ENCODE peak calls at places on chromosome 15, in four cellular contexts. One of them, this sample, is unnamed. For H3K4me1, the result is how much of the 10 kb centered on the place peaks cover.

GRCh38 chr15:57216288-57216687 is 160.0 kb upstream of the CGNL1 start:
- DNase-seq in cardiac muscle cell: no peak
- DNase-seq in Peyer's patch: no peak
- DNase-seq in lower lobe of right lung: no peak
- DNase-seq in this sample: no peak

GRCh38 chr15:60585743-60586708 is 107.1 kb upstream of the ICE2 start:
- DNase-seq in cardiac muscle cell: peak
- DNase-seq in Peyer's patch: no peak
- DNase-seq in lower lobe of right lung: no peak
- DNase-seq in this sample: no peak

GRCh38 chr15:90650117-90650955 is 66.8 kb upstream of the BLM start:
- DNase-seq in cardiac muscle cell: no peak
- DNase-seq in Peyer's patch: no peak
- DNase-seq in lower lobe of right lung: no peak
- DNase-seq in this sample: no peak

GRCh38 chr15:79283252-79284048 is 928 bp downstream of the ANKRD34C start:
- DNase-seq in cardiac muscle cell: peak
- DNase-seq in Peyer's patch: no peak
- DNase-seq in lower lobe of right lung: no peak
- DNase-seq in this sample: peak

GRCh38 chr15:40430271-40430805 is 10.4 kb upstream of the BAHD1 start:
- DNase-seq in cardiac muscle cell: no peak
- DNase-seq in Peyer's patch: no peak
- DNase-seq in lower lobe of right lung: no peak
- DNase-seq in this sample: no peak

GRCh38 chr15:65595960-65596359 is 15.0 kb downstream of the INTS14 start:
- DNase-seq in cardiac muscle cell: peak
- DNase-seq in Peyer's patch: no peak
- DNase-seq in lower lobe of right lung: no peak
- DNase-seq in this sample: no peak

GRCh38 chr15:68366314-68366713 is 65.6 kb downstream of the ITGA11 start:
- DNase-seq in cardiac muscle cell: peak
- DNase-seq in Peyer's patch: no peak
- DNase-seq in lower lobe of right lung: no peak
- DNase-seq in this sample: no peak

GRCh38 chr15:33561967-33562366 is 251.2 kb downstream of the RYR3 start:
- DNase-seq in cardiac muscle cell: no peak
- DNase-seq in Peyer's patch: no peak
- DNase-seq in lower lobe of right lung: no peak
- DNase-seq in this sample: no peak

DNA sequence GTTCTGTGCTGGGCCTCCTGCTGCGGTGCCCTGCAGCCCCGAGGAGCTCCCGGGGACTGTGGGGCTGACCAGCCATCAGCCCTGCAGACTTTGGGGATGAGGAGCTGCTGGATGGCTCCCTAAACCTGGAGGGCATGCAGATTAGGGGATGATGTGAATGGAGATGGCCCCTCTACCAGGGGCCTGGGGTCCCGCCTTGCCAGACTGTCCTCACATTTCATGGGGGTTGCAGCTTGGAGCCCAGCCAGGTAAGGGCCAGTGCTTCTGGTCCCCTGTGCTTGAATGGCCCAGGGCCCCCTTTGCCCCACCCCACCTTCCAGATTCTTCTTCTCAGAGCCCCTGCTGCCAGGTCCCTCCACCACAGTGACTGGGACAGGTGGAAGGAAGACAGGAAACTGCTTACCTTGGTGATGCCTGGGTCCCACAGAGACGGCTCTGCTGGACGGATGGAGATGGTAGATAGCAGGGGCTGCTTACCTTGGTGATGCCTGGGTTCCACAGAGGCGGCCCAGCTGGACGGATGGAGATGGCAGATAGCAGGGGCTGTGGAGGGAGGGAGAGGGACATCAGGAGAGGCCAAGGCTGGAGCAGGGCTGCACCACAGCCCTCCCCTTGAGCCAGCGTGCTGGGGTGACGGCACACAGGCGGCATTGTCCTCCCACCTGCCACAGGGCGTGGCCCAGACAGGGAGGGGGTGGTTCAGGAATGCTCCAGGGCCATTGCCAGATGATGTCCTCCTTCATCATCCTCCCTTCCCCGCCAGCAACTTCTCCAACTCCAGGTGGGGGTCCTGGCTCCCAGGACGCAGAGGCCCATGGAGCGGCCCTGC is at the start of gene SPTBN5:
- DNase-seq in cardiac muscle cell: no peak
- DNase-seq in Peyer's patch: no peak
- DNase-seq in lower lobe of right lung: no peak
- DNase-seq in this sample: no peak
- H3K4me3 ChIP-seq in cardiac muscle cell: no peak
- H3K4me3 ChIP-seq in Peyer's patch: peak
- H3K4me3 ChIP-seq in lower lobe of right lung: peak
- H3K4me3 ChIP-seq in this sample: no peak

DNA sequence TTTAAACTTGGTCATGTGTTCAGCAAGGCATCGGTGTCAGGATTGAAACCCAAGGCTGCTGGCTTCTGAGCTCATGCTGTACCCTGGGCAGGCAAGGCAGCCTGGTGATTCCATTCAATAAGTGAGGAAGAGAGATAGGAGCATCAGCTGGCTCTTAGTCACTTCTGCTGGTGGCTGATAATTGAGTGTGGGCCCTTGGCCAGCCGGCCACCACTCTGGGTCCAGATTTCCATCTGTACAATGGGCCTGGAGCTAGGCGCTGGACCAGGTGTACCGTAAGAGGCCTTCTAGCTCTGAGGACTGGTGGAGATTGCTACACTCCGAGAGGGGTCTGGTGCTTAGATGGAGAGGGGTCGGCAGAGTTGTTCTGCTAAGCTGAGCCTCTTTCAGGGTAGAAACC is 4.3 kb downstream of the CD276 start:
- DNase-seq in cardiac muscle cell: no peak
- DNase-seq in Peyer's patch: no peak
- DNase-seq in lower lobe of right lung: no peak
- DNase-seq in this sample: no peak
- H3K4me1 ChIP-seq in cardiac muscle cell: under half
- H3K4me1 ChIP-seq in Peyer's patch: under half
- H3K4me1 ChIP-seq in lower lobe of right lung: half or more
- H3K4me1 ChIP-seq in this sample: under half

GRCh38 chr15:101561584-101561906 is 72.0 kb upstream of the PCSK6 start:
- DNase-seq in cardiac muscle cell: no peak
- DNase-seq in Peyer's patch: no peak
- DNase-seq in lower lobe of right lung: no peak
- DNase-seq in this sample: no peak

GRCh38 chr15:101559938-101560337 is 70.4 kb upstream of the PCSK6 start:
- DNase-seq in cardiac muscle cell: no peak
- DNase-seq in Peyer's patch: no peak
- DNase-seq in lower lobe of right lung: no peak
- DNase-seq in this sample: no peak

GRCh38 chr15:101556273-101556672 is 66.8 kb upstream of the PCSK6 start:
- DNase-seq in cardiac muscle cell: no peak
- DNase-seq in Peyer's patch: no peak
- DNase-seq in lower lobe of right lung: no peak
- DNase-seq in this sample: no peak

GRCh38 chr15:101560722-101561583 is 71.4 kb upstream of the PCSK6 start:
- DNase-seq in cardiac muscle cell: no peak
- DNase-seq in Peyer's patch: no peak
- DNase-seq in lower lobe of right lung: no peak
- DNase-seq in this sample: no peak

DNA sequence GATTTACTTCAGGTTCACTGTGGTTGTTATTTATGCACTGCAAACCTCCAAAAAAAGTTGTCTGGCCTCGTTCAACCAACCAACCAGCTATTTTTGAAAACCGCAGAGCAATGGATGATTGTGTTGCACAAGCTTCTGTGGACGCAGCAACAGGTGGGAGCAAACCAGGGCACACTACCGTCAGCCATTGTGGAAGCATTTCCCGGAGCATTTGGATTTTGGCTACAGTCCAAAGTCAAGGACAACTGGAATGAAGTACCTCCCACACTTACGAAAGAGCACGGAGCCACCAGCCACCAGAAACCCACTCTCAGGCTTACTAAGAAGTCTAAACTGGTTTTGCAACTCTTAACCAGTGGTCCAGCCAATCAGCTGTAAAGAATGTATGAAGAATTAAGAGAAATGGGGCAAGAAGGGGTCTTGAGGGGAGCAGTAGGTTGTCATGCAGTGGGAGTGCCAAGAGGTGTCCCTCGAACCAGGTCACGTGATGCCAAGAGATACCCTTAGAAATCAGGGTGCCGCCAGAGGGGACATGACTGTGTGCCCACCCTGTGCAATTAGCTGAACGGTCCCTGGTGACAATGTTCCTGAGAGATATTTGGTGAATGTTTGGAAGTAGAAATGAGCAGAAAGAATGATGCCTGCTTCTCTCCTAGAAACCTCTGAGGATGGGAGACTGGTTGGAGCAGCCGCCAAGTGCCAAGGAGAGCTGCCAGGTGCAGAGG is 68.9 kb upstream of the PCSK6 start:
- DNase-seq in cardiac muscle cell: no peak
- DNase-seq in Peyer's patch: no peak
- DNase-seq in lower lobe of right lung: no peak
- DNase-seq in this sample: no peak
- H3K27ac ChIP-seq in cardiac muscle cell: no peak
- H3K27ac ChIP-seq in Peyer's patch: no peak
- H3K27ac ChIP-seq in lower lobe of right lung: no peak
- H3K27ac ChIP-seq in this sample: no peak

DNA sequence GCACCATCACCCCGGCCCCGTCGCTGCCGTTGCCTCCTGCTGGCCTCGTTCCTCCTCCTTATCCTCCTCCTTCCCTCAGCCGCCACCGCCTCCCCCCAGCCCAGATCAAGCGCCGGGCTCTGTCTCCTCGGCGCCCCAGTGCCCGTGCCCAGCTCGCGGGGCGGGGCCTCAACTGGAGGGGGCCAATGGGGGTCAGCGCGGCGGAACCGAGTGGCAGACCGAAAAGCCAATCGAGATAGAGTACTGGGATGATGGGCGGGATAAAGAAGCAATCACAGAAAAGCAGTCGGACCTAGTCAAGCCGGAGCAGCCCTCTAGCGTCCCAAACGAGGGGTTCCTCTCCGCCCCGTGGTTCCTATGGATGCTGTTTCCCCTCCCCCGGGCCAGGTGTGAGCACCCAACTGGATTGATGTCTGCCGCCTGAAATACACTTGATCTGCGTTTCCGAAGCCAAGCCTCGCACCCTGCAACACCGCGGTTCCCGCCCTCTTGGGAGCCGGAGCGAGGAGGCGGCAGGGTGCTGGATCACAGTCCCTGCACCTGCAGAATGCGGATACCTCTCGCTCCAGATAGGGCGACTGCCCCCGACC is at the start of gene FRMD5:
- DNase-seq in cardiac muscle cell: peak
- DNase-seq in Peyer's patch: peak
- DNase-seq in lower lobe of right lung: peak
- DNase-seq in this sample: peak
- H3K4me3 ChIP-seq in cardiac muscle cell: peak
- H3K4me3 ChIP-seq in Peyer's patch: peak
- H3K4me3 ChIP-seq in lower lobe of right lung: peak
- H3K4me3 ChIP-seq in this sample: peak